ENCODE peak calls at places on chromosomes 11 and 22, in eight cellular contexts. Q is T follicular helper cell; O is GOT3; D is activated T-helper 1 cell treated with anti-CD3 and anti-CD28 coated beads, Interleukin-2, amount 50 U/mL, for 16 hours; S is stimulated activated CD4-positive, alpha-beta T cell treated with anti-CD3 and anti-CD28 coated beads, Interleukin-15, amount 100 ng/mL, for 48 hours; M is hippocampal formation; G is Kasumi-1; T is uterus. W is an unnamed sample.

GRCh38 chr11:1542267-1542666 is 29.8 kb downstream of the DUSP8 start:
- DNase-seq in Q (no peak), O (no peak), D (no peak), S (no peak), M (no peak), G (no peak), T (no peak), W (no peak)

GRCh38 chr22:20805972-20806471 is 32.1 kb downstream of the SERPIND1 start:
- DNase-seq in Q (no peak), O (no peak), D (no peak), S (no peak), M (no peak), G (no peak), T (no peak), W (no peak)

GRCh38 chr11:121497176-121497995 is 44.6 kb upstream of the SORL1-AS1 start:
- DNase-seq in Q (no peak), O (no peak), D (no peak), S (no peak), M (no peak), G (no peak), T (no peak), W (no peak)

GRCh38 chr11:78555592-78555991 is 19.1 kb downstream of the NARS2 start:
- DNase-seq in Q (no peak), O (no peak), D (no peak), S (no peak), M (no peak), G (no peak), T (no peak), W (no peak)

GRCh38 chr22:27801197-27801615 is 350 bp downstream of the MN1 start:
- DNase-seq in Q (no peak), O (no peak), D (no peak), S (no peak), M (no peak), G (no peak), T (no peak), W (no peak)

GRCh38 chr11:100719809-100720221 is 32.7 kb downstream of the ARHGAP42 start:
- DNase-seq in Q (no peak), O (no peak), D (no peak), S (no peak), M (no peak), G (no peak), T (peak; percentile 53), W (no peak)

GRCh38 chr11:73237471-73238290 is 19.6 kb downstream of the P2RY2 start:
- DNase-seq in Q (no peak), O (no peak), D (no peak), S (no peak), M (no peak), G (no peak), T (no peak), W (no peak)

GRCh38 chr22:24200616-24201212 is 19.4 kb downstream of the SUSD2 start:
- DNase-seq in Q (no peak), O (no peak), D (no peak), S (no peak), M (no peak), G (no peak), T (no peak), W (no peak)

GRCh38 chr11:5550440-5551095 is 2.2 kb upstream of the OR52H1 start:
- DNase-seq in Q (no peak), O (no peak), D (no peak), S (no peak), M (no peak), G (no peak), T (no peak), W (no peak)

GRCh38 chr11:10934293-10934850 is 76.5 kb upstream of the ZBED5 start:
- DNase-seq in Q (no peak), O (no peak), D (no peak), S (no peak), M (no peak), G (no peak), T (no peak), W (no peak)

GRCh38 chr11:122348658-122349451 is 232.8 kb upstream of the BLID start:
- DNase-seq in Q (no peak), O (no peak), D (no peak), S (no peak), M (no peak), G (no peak), T (no peak), W (no peak)